ENCODE peak calls at places on chromosome 18, in eight cellular contexts. P, R, Q, V, G, U, B and E are unnamed samples.

GRCh38 chr18:77056399-77057015 is 76.1 kb downstream of the MBP start:
- DNase-seq in P (no peak), R (no peak), Q (no peak), V (no peak), G (peak; percentile 47), U (peak; percentile 25), B (no peak), E (no peak)

GRCh38 chr18:76553715-76554603 is 58.9 kb upstream of the ZNF516 start:
- DNase-seq in P (no peak), R (no peak), Q (no peak), V (no peak), G (peak; percentile 63), U (peak; percentile 62), B (no peak), E (no peak)

GRCh38 chr18:49237031-49237430 is 223.4 kb downstream of the DYM start:
- DNase-seq in P (no peak), R (no peak), Q (no peak), V (no peak), G (no peak), U (no peak), B (no peak), E (no peak)

GRCh38 chr18:22322251-22322691 is 95.4 kb downstream of the CTAGE1 start:
- DNase-seq in P (no peak), R (no peak), Q (no peak), V (peak; percentile 90), G (no peak), U (no peak), B (no peak), E (no peak)

GRCh38 chr18:76546282-76546572 is 51.2 kb upstream of the ZNF516 start:
- DNase-seq in P (no peak), R (no peak), Q (no peak), V (no peak), G (no peak), U (no peak), B (no peak), E (no peak)

GRCh38 chr18:62101236-62101635 is 85.6 kb downstream of the PIGN start:
- DNase-seq in P (no peak), R (peak; percentile 50), Q (no peak), V (no peak), G (no peak), U (peak; percentile 43), B (no peak), E (no peak)

GRCh38 chr18:75029456-75029855 is 179.5 kb downstream of the PTGR3 start:
- DNase-seq in P (no peak), R (no peak), Q (no peak), V (no peak), G (no peak), U (no peak), B (no peak), E (no peak)

GRCh38 chr18:678482-679182 is 21.2 kb downstream of the TYMS start:
- DNase-seq in P (no peak), R (no peak), Q (no peak), V (no peak), G (no peak), U (no peak), B (no peak), E (no peak)

GRCh38 chr18:48228301-48228715 is 180.9 kb downstream of the ZBTB7C start:
- DNase-seq in P (peak; percentile 55), R (no peak), Q (no peak), V (peak; percentile 85), G (peak; percentile 78), U (peak; percentile 38), B (no peak), E (no peak)

GRCh38 chr18:21386523-21387240 is 144.7 kb downstream of the GREB1L start:
- DNase-seq in P (no peak), R (no peak), Q (no peak), V (no peak), G (no peak), U (no peak), B (no peak), E (no peak)

GRCh38 chr18:32553640-32554039 is 83.0 kb upstream of the GAREM1 start:
- DNase-seq in P (no peak), R (no peak), Q (no peak), V (no peak), G (no peak), U (no peak), B (no peak), E (no peak)

GRCh38 chr18:44786697-44787096 is 106.0 kb downstream of the SETBP1 start:
- DNase-seq in P (no peak), R (no peak), Q (no peak), V (no peak), G (no peak), U (no peak), B (no peak), E (no peak)

DNA sequence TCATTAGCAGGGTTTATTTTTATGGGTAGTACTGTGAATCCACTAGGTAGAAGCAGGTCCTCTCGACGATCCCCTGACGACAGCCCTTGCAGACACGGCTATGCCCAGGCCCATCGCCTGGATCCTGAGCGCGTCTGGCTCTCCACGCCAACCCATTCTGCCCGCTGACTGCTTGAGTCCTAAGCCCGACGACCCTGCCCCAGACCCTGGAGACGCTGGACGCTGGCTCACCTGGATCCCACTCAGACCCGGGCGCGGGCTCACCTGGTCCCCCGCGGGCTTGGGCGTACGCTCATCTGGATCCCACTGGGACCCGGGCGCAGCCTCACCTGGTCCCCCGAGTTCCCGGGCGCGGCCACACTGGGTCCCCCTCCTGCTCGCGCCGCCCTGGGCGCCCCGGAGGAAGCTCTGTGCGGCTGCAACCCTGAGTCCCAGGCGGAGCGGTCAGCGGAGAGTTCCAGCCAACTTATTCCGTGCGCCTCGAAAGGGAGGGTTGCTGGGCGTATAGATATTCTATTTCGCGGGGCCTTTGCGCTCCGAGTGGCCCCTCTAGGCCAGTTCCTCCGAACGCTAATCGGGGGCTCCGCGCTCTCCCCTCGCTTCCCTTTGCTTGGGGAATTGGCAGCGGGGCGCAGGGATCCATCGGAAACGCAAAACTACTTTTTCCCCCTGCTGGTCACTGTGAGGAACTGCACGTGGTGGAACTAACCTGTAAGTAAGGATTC is 22.4 kb upstream of the RMP24 start:
- DNase-seq in P (no peak), R (peak; percentile 51), Q (peak; percentile 72), V (no peak), G (no peak), U (peak; percentile 67), B (peak; percentile 52), E (no peak)
- H3K4me3 ChIP-seq in P (peak overlapping the region; percentile 51), R (peak overlapping the region; percentile 70), Q (peak overlapping the region; percentile 63), V (peak overlapping the region; percentile 69), G (peak overlapping the region; percentile 51), U (peak overlapping the region; percentile 85), B (peak overlapping the region; percentile 54), E (peak overlapping the region; percentile 66)

GRCh38 chr18:67265464-67266245 is 250.9 kb downstream of the DSEL start:
- DNase-seq in P (no peak), R (peak; percentile 93), Q (no peak), V (no peak), G (peak; percentile 77), U (peak; percentile 83), B (no peak), E (no peak)
- H3K27ac ChIP-seq in P (no peak overlapping the region), R (peak overlapping the region; percentile 74), Q (no peak overlapping the region), V (peak overlapping the region; percentile 47), G (peak overlapping the region; percentile 87), U (peak overlapping the region; percentile 92), B (no peak overlapping the region), E (no peak overlapping the region)

DNA sequence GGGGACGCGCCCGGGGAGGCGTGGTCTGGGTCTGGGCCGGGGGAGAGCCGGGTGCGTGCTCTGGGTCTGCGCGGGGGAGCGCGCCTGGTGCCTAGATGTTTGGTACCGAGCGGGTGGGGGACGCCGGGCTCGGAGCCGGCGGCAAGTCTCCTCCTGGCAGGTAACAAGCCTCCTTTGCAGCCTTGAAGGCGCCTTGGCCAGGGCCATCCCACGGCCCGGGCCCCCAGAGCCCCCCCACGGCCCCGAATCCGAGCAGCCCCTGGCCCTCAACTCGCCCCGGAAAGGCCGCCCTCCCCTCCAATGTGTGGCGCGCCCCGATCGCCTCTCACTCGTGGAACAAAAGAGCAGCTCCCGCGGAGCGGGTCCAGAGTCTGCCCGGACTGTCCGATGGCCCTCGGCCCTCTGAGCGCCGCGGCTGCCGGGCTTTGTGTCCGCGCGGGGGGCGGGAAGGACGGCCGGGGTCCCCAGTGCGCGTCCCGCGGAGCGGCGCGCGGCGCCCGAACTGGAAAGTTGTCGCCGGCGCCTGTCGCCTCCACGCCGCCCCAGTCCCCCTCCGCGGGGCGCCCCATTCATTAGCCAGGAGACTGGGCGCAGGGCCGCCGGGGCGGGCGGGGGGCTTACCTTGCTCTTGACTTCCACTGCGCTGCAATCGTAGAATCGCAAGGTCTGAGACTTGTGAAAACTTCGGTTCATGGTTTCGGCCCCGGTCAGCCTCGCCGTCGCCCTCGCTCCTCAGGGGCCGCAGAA is 485 bp downstream of the PARD6G start:
- DNase-seq in P (peak; percentile 36), R (no peak), Q (no peak), V (peak; percentile 57), G (no peak), U (peak; percentile 49), B (peak; percentile 46), E (no peak)
- H3K4me1 ChIP-seq in P (no peaks in the 10 kb centered on the region), R (peaks cover 11% of the 10 kb centered on the region), Q (no peaks in the 10 kb centered on the region), V (no peaks in the 10 kb centered on the region), G (no peaks in the 10 kb centered on the region), U (peaks cover 3% of the 10 kb centered on the region), B (no peaks in the 10 kb centered on the region), E (peaks cover 16% of the 10 kb centered on the region)

DNA sequence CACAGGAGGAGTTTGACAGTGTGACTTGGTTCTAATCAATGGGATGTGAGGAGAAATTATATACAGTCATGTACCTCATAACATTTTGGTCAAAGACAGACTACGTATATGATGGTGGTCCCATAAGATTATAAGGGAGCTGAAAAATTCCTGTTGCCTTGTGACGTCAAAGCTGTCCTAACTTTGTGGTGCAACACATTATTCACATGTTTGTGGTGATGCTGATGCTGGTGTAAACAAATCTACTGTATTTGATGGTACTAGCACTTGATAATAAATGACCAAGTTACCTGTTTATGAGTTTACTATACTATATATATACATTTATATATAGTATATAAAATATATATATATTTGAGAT is 29.1 kb upstream of the TGIF1 start:
- DNase-seq in P (no peak), R (no peak), Q (no peak), V (no peak), G (no peak), U (no peak), B (no peak), E (no peak)
- H3K4me3 ChIP-seq in P (no peak overlapping the region), R (no peak overlapping the region), Q (no peak overlapping the region), V (no peak overlapping the region), G (no peak overlapping the region), U (no peak overlapping the region), B (no peak overlapping the region), E (no peak overlapping the region)

GRCh38 chr18:57666818-57667497 is 45.3 kb upstream of the NARS1 start:
- DNase-seq in P (no peak), R (no peak), Q (no peak), V (peak; percentile 46), G (no peak), U (peak; percentile 85), B (no peak), E (no peak)
- H3K27ac ChIP-seq in P (no peak overlapping the region), R (no peak overlapping the region), Q (no peak overlapping the region), V (peak overlapping the region; percentile 27), G (no peak overlapping the region), U (peak overlapping the region; percentile 58), B (peak overlapping the region; percentile 78), E (peak overlapping the region; percentile 33)

GRCh38 chr18:6745504-6746031 is 16.1 kb downstream of the ARHGAP28 start:
- DNase-seq in P (no peak), R (no peak), Q (no peak), V (no peak), G (no peak), U (no peak), B (no peak), E (no peak)
- H3K4me1 ChIP-seq in P (no peaks in the 10 kb centered on the region), R (peaks cover 35% of the 10 kb centered on the region), Q (no peaks in the 10 kb centered on the region), V (no peaks in the 10 kb centered on the region), G (no peaks in the 10 kb centered on the region), U (peaks cover 24% of the 10 kb centered on the region), B (peaks cover 4% of the 10 kb centered on the region), E (no peaks in the 10 kb centered on the region)